ENCODE peak calls at places on chromosomes 6 and 20, in ten cellular contexts. H is glomerular endothelial cell; L is heart left ventricle; J is GM23248; I is activated gamma-delta T cell treated with Interleukin-2 at 50 U/mL for 16 hours; Y is NCI-H2171; K is activated T-cell treated with anti-CD3 and anti-CD28 coated beads for 24 hours; C is astrocyte of the spinal cord; O is choroid plexus epithelial cell; U is stimulated activated CD8-positive, alpha-beta memory T cell treated with anti-CD3 and anti-CD28 coated beads, Interleukin-15, amount 100 ng/mL, for 4 hours. S is an unnamed sample.
A peak's percentile ranks its signal among the peaks of the same experiment; 100 is the strongest.

GRCh38 chr6:43093361-43094289 is 17.5 kb downstream of the PTK7 start:
- DNase-seq in H (no peak), L (no peak), J (peak; percentile 90), I (no peak), Y (no peak), K (no peak), C (peak; percentile 82), O (peak; percentile 60), U (no peak), S (no peak)

GRCh38 chr6:26170951-26171841 is 84.0 kb downstream of the HFE start:
- DNase-seq in H (no peak), L (no peak), J (peak; percentile 26), I (no peak), Y (no peak), K (no peak), C (no peak), O (no peak), U (no peak), S (no peak)

GRCh38 chr6:166005846-166006592 is 161.6 kb downstream of the TBXT start:
- DNase-seq in H (no peak), L (peak; percentile 72), J (peak; percentile 80), I (no peak), Y (peak; percentile 5), K (no peak), C (peak; percentile 89), O (peak; percentile 82), U (no peak), S (no peak)

GRCh38 chr20:5170341-5170740 is 43.5 kb downstream of the CDS2 start:
- DNase-seq in H (no peak), L (no peak), J (no peak), I (no peak), Y (no peak), K (no peak), C (no peak), O (no peak), U (no peak), S (no peak)

GRCh38 chr20:61420056-61420455 is 168.0 kb downstream of the CDH4 start:
- DNase-seq in H (no peak), L (no peak), J (no peak), I (no peak), Y (no peak), K (no peak), C (no peak), O (no peak), U (no peak), S (no peak)

GRCh38 chr6:138507977-138508675 is 8.8 kb upstream of the NHSL1 start:
- DNase-seq in H (no peak), L (no peak), J (no peak), I (no peak), Y (no peak), K (no peak), C (no peak), O (no peak), U (no peak), S (no peak)

GRCh38 chr6:85600713-85601313 is 7.2 kb upstream of the SNX14 start:
- DNase-seq in H (no peak), L (no peak), J (no peak), I (no peak), Y (no peak), K (no peak), C (no peak), O (no peak), U (no peak), S (no peak)

GRCh38 chr20:44640522-44640921 is 11.0 kb downstream of the ADA start:
- DNase-seq in H (no peak), L (no peak), J (no peak), I (no peak), Y (no peak), K (no peak), C (no peak), O (no peak), U (no peak), S (no peak)

GRCh38 chr6:143397229-143398222 is 53.0 kb downstream of the ADAT2 start:
- DNase-seq in H (peak; percentile 44), L (peak; percentile 31), J (peak; percentile 80), I (peak; percentile 40), Y (no peak), K (no peak), C (peak; percentile 92), O (peak; percentile 76), U (peak; percentile 11), S (peak; percentile 86)

GRCh38 chr6:4370066-4370465 is 234.7 kb upstream of the ECI2 start:
- DNase-seq in H (no peak), L (no peak), J (peak; percentile 96), I (no peak), Y (no peak), K (no peak), C (peak; percentile 94), O (peak; percentile 94), U (no peak), S (no peak)

GRCh38 chr20:50628326-50628725 is 63.0 kb downstream of the RIPOR3 start:
- DNase-seq in H (no peak), L (no peak), J (no peak), I (no peak), Y (peak; percentile 89), K (no peak), C (no peak), O (no peak), U (no peak), S (no peak)

GRCh38 chr20:53859684-53860083 is 210.7 kb downstream of the BCAS1 start:
- DNase-seq in H (no peak), L (peak; percentile 81), J (peak; percentile 39), I (no peak), Y (peak; percentile 58), K (no peak), C (no peak), O (no peak), U (no peak), S (no peak)

GRCh38 chr6:22236626-22237414 is 60.0 kb downstream of the PRL start:
- DNase-seq in H (no peak), L (no peak), J (peak; percentile 87), I (no peak), Y (no peak), K (no peak), C (peak; percentile 90), O (peak; percentile 92), U (no peak), S (no peak)

GRCh38 chr6:15491986-15492269 is 170.9 kb downstream of the DTNBP1 start:
- DNase-seq in H (no peak), L (no peak), J (no peak), I (no peak), Y (no peak), K (no peak), C (no peak), O (no peak), U (no peak), S (no peak)

GRCh38 chr6:48957781-48958180 is 505.3 kb downstream of the MMUT start:
- DNase-seq in H (no peak), L (no peak), J (peak; percentile 81), I (no peak), Y (no peak), K (no peak), C (no peak), O (peak; percentile 42), U (no peak), S (no peak)

S was measured in upper lobe of right lung.